ENCODE peak calls at places on chromosome 9, in ten cellular contexts. G is NCI-H1048; I is T-helper 9 cell; F is left ventricle myocardium inferior; E is activated CD8-positive, alpha-beta memory T cell treated with anti-CD3 and anti-CD28 coated beads, Interleukin-2, amount 50 U/mL, for 4 hours; K is hepatic stellate cell; J is Right ventricle myocardium superior; A is lower leg skin; P is GM12865; U is activated T-cell treated with anti-CD3 and anti-CD28 coated beads, Interleukin-2, amount 50 U/mL, for 24 hours. L is an unnamed sample.

GRCh38 chr9:85978496-85978895 is 37.5 kb downstream of the NAA35 start:
- DNase-seq in G (no peak), I (no peak), F (no peak), E (no peak), K (no peak), J (no peak), A (no peak), P (no peak), U (no peak), L (no peak)

GRCh38 chr9:133071484-133072150 is 9.8 kb downstream of the CEL start:
- DNase-seq in G (no peak), I (no peak), F (no peak), E (no peak), K (no peak), J (no peak), A (no peak), P (no peak), U (no peak), L (no peak)

GRCh38 chr9:87267701-87268100 is 230.0 kb upstream of the DAPK1 start:
- DNase-seq in G (no peak), I (no peak), F (peak; percentile 55), E (no peak), K (no peak), J (peak; percentile 58), A (no peak), P (no peak), U (no peak), L (no peak)

GRCh38 chr9:122816163-122816867 is 12.1 kb downstream of the PDCL start:
- DNase-seq in G (no peak), I (peak; percentile 19), F (peak; percentile 29), E (peak; percentile 26), K (no peak), J (peak; percentile 67), A (peak; percentile 86), P (no peak), U (peak; percentile 51), L (no peak)

GRCh38 chr9:89664896-89665329 is 60.1 kb downstream of the GADD45G start:
- DNase-seq in G (no peak), I (no peak), F (no peak), E (no peak), K (no peak), J (no peak), A (peak; percentile 89), P (no peak), U (no peak), L (no peak)

GRCh38 chr9:136504512-136505348 is 21.9 kb upstream of the SEC16A start:
- DNase-seq in G (no peak), I (no peak), F (no peak), E (no peak), K (no peak), J (no peak), A (no peak), P (no peak), U (no peak), L (no peak)

GRCh38 chr9:133429641-133430161 is 7.5 kb downstream of the ADAMTS13 start:
- DNase-seq in G (no peak), I (no peak), F (no peak), E (peak; percentile 34), K (no peak), J (peak; percentile 61), A (no peak), P (no peak), U (peak; percentile 38), L (no peak)

GRCh38 chr9:16367605-16368424 is 502.7 kb downstream of the BNC2 start:
- DNase-seq in G (no peak), I (no peak), F (no peak), E (no peak), K (peak; percentile 13), J (no peak), A (no peak), P (no peak), U (no peak), L (no peak)

GRCh38 chr9:18861599-18862546 is 171.1 kb downstream of the SAXO1 start:
- DNase-seq in G (no peak), I (no peak), F (peak; percentile 35), E (no peak), K (peak; percentile 54), J (peak; percentile 57), A (no peak), P (no peak), U (no peak), L (no peak)

GRCh38 chr9:101034222-101034621 is 5.7 kb downstream of the PLPPR1 start:
- DNase-seq in G (no peak), I (no peak), F (no peak), E (no peak), K (no peak), J (no peak), A (no peak), P (no peak), U (no peak), L (no peak)

GRCh38 chr9:82526629-82527028 is 536.3 kb downstream of the RASEF start:
- DNase-seq in G (no peak), I (no peak), F (no peak), E (no peak), K (no peak), J (no peak), A (no peak), P (no peak), U (no peak), L (no peak)

GRCh38 chr9:114603183-114603582 is 7.9 kb upstream of the TMEM268 start:
- DNase-seq in G (no peak), I (no peak), F (no peak), E (no peak), K (no peak), J (no peak), A (no peak), P (no peak), U (no peak), L (no peak)

GRCh38 chr9:18689881-18690280 is 215.9 kb downstream of the ADAMTSL1 start:
- DNase-seq in G (no peak), I (no peak), F (no peak), E (no peak), K (no peak), J (no peak), A (no peak), P (peak; percentile 19), U (no peak), L (no peak)

GRCh38 chr9:81666123-81666522 is 23.2 kb downstream of the TLE1 start:
- DNase-seq in G (no peak), I (no peak), F (no peak), E (no peak), K (no peak), J (no peak), A (no peak), P (no peak), U (no peak), L (no peak)

GRCh38 chr9:16809912-16810610 is 60.4 kb downstream of the BNC2 start:
- DNase-seq in G (no peak), I (no peak), F (no peak), E (no peak), K (no peak), J (no peak), A (no peak), P (no peak), U (no peak), L (no peak)

L was measured in NK-92 treated with Interleukin-12 subunit alpha and Interleukin-12 subunit beta, amount 100 ng/mL, for 24 hours.